ENCODE peak calls at places on chromosome 5, in five cellular contexts. X is tibial nerve, Q is neural progenitor cell, Z is lower leg skin, A is brain microvascular endothelial cell. S is an unnamed sample.

GRCh38 chr5:134975843-134976242 is 8.1 kb downstream of the CATSPER3 start:
- DNase-seq in Z (no peak), X (no peak), A (no peak), Q (no peak), S (no peak)

GRCh38 chr5:71658916-71659661 is 60.0 kb upstream of the CARTPT start:
- DNase-seq in Q (no peak), A (no peak), X (no peak), Z (no peak), S (no peak)

GRCh38 chr5:135356522-135357318 is 42.3 kb downstream of the MACROH2A1 start:
- DNase-seq in Q (no peak), X (peak; percentile 75), A (peak; percentile 76), Z (peak; percentile 90), S (peak; percentile 78)

GRCh38 chr5:88236866-88237642 is 31.6 kb downstream of the TMEM161B start:
- DNase-seq in X (no peak), Q (no peak), Z (no peak), A (peak; percentile 7), S (peak; percentile 16)

GRCh38 chr5:107786424-107786823 is 115.7 kb upstream of the EFNA5 start:
- DNase-seq in Q (no peak), A (no peak), X (no peak), Z (no peak), S (no peak)

GRCh38 chr5:179422840-179423523 is 77.7 kb upstream of the ADAMTS2 start:
- DNase-seq in Z (peak; percentile 77), A (no peak), X (no peak), Q (no peak), S (no peak)

GRCh38 chr5:133952729-133953567 is 15.5 kb downstream of the C5orf15 start:
- DNase-seq in A (peak; percentile 95), X (peak; percentile 69), Q (no peak), Z (no peak), S (peak; percentile 98)

GRCh38 chr5:7018144-7018543 is 304.9 kb downstream of the TENT4A start:
- DNase-seq in Z (no peak), Q (no peak), X (no peak), A (no peak), S (no peak)

GRCh38 chr5:112973036-112973435 is 3.6 kb upstream of the DCP2 start:
- DNase-seq in Z (no peak), A (no peak), X (no peak), Q (no peak), S (no peak)

GRCh38 chr5:130687085-130687733 is 477.8 kb downstream of the HINT1 start:
- DNase-seq in X (no peak), A (no peak), Q (no peak), Z (no peak), S (no peak)

GRCh38 chr5:10474521-10475075 is 32.9 kb downstream of the ROPN1L start:
- DNase-seq in A (no peak), Z (no peak), X (no peak), Q (no peak), S (peak; percentile 94)

GRCh38 chr5:159449925-159450324 is 119.6 kb upstream of the IL12B start:
- DNase-seq in Z (peak; percentile 61), Q (no peak), A (no peak), X (no peak), S (peak; percentile 18)

GRCh38 chr5:136123236-136123768 is 9.3 kb upstream of the SMAD5 start:
- DNase-seq in X (no peak), A (no peak), Q (no peak), Z (no peak), S (no peak)

GRCh38 chr5:154737667-154738320 is 17.4 kb upstream of the LARP1 start:
- DNase-seq in Q (peak; percentile 48), X (no peak), A (no peak), Z (no peak), S (peak; percentile 50)

GRCh38 chr5:116382025-116382873 is 192.4 kb downstream of the SEMA6A start:
- DNase-seq in X (no peak), A (no peak), Q (peak; percentile 22), Z (no peak), S (no peak)

GRCh38 chr5:139141410-139141809 is 56.8 kb downstream of the SIL1 start:
- DNase-seq in Z (no peak), A (no peak), X (no peak), Q (no peak), S (no peak)

GRCh38 chr5:41955432-41956024 is 30.4 kb downstream of the FBXO4 start:
- DNase-seq in X (no peak), Z (no peak), Q (no peak), A (no peak), S (no peak)

GRCh38 chr5:163565931-163566608 is 60.7 kb downstream of the MAT2B start:
- DNase-seq in X (no peak), A (peak; percentile 1), Z (no peak), Q (peak; percentile 65), S (peak; percentile 30)

GRCh38 chr5:139473565-139473964 is 2.8 kb downstream of the SMIM33 start:
- DNase-seq in Q (no peak), A (no peak), Z (no peak), X (no peak), S (peak; percentile 32)

GRCh38 chr5:1411099-1411498 is 34.1 kb downstream of the SLC6A3 start:
- DNase-seq in X (no peak), Q (no peak), A (no peak), Z (no peak), S (no peak)

GRCh38 chr5:14406554-14406849 is 175.1 kb upstream of the OTULINL start:
- DNase-seq in X (no peak), A (peak; percentile 94), Z (no peak), Q (no peak), S (peak; percentile 91)

GRCh38 chr5:76831108-76831447 is 12.2 kb downstream of the F2RL1 start:
- DNase-seq in A (peak; percentile 82), Z (peak; percentile 17), X (no peak), Q (peak; percentile 46), S (peak; percentile 88)

GRCh38 chr5:141651728-141652105 is 499 bp upstream of the FCHSD1 start:
- DNase-seq in Q (no peak), A (no peak), Z (no peak), X (no peak), S (no peak)

GRCh38 chr5:6480133-6481051 is 31.7 kb downstream of the UBE2QL1 start:
- DNase-seq in X (no peak), A (no peak), Z (no peak), Q (peak; percentile 15), S (no peak)

GRCh38 chr5:127872494-127872893 is 169.3 kb downstream of the CCDC192 start:
- DNase-seq in A (no peak), X (no peak), Z (no peak), Q (no peak), S (peak; percentile 69)

GRCh38 chr5:150015415-150015814 is 14.9 kb downstream of the HMGXB3 start:
- DNase-seq in Q (no peak), X (no peak), Z (no peak), A (no peak), S (no peak)

GRCh38 chr5:111243353-111243752 is 19.2 kb downstream of the CAMK4 start:
- DNase-seq in A (no peak), X (no peak), Q (no peak), Z (no peak), S (no peak)

GRCh38 chr5:111246459-111246858 is 22.3 kb downstream of the CAMK4 start:
- DNase-seq in Z (no peak), Q (no peak), X (no peak), A (no peak), S (no peak)

GRCh38 chr5:111242606-111243005 is 18.4 kb downstream of the CAMK4 start:
- DNase-seq in Q (no peak), A (no peak), X (no peak), Z (no peak), S (no peak)

GRCh38 chr5:111248571-111248970 is 24.4 kb downstream of the CAMK4 start:
- DNase-seq in Z (no peak), A (no peak), X (no peak), Q (no peak), S (no peak)

GRCh38 chr5:111245654-111246053 is 21.5 kb downstream of the CAMK4 start:
- DNase-seq in X (no peak), Z (no peak), Q (no peak), A (no peak), S (no peak)
- H3K4me3 ChIP-seq in X (no peak overlapping the region), Z (no peak overlapping the region), Q (no peak overlapping the region), A (no peak overlapping the region), S (no peak overlapping the region)

DNA sequence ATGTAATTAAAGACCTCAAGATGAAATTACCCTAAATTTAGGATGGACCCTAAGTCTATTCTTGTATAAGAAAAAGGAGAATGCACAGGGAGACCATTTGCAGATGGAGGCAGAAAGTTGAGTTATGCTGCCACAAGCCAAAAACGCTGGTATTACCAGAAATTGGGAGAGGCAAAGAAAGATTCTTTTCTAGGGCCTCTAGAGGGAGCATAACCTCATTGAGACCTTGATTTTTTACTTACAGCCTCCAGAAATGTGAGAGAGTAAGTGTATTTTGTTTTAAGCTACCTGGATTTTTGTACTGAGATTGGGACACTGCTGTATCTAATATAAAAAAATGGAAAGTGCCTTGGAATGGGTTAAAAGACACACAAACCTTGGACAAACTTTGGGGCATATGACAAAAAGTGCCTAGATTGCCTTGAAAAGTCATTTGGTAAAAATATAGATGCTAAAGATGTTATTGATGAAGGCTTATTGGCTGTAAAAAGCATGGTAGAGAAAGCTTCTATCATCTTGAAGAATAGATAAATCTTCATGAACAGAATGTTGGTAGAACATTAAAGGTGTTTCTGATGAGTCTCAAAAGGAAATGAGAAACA is 174.7 kb upstream of the PRDM9 start:
- DNase-seq in X (no peak), Q (peak; percentile 48), Z (no peak), A (no peak), S (no peak)
- TF ChIP-seq CTCF in X (no peak), Q (peak; percentile 64), Z (no peak), A (peak; percentile 33), S (no peak)

GRCh38 chr5:132488590-132488989 is 2.0 kb downstream of the IRF1 start:
- DNase-seq in A (no peak), Z (no peak), X (no peak), Q (no peak), S (no peak)
- H3K4me3 ChIP-seq in A (peak overlapping the region; percentile 85), Z (no peak overlapping the region), X (no peak overlapping the region), Q (no peak overlapping the region), S (peak overlapping the region; percentile 77)

GRCh38 chr5:73314395-73315195 is 134.0 kb downstream of the FOXD1 start:
- DNase-seq in Z (no peak), Q (no peak), A (no peak), X (no peak), S (no peak)

GRCh38 chr5:73311291-73312110 is 137.1 kb downstream of the FOXD1 start:
- DNase-seq in A (peak; percentile 90), Q (peak; percentile 61), X (no peak), Z (no peak), S (peak; percentile 82)

GRCh38 chr5:73307645-73308346 is 134.8 kb downstream of the TMEM174 start:
- DNase-seq in Z (no peak), A (no peak), Q (no peak), X (no peak), S (no peak)

GRCh38 chr5:73312872-73313510 is 135.6 kb downstream of the FOXD1 start:
- DNase-seq in Q (no peak), A (no peak), X (no peak), Z (no peak), S (no peak)

DNA sequence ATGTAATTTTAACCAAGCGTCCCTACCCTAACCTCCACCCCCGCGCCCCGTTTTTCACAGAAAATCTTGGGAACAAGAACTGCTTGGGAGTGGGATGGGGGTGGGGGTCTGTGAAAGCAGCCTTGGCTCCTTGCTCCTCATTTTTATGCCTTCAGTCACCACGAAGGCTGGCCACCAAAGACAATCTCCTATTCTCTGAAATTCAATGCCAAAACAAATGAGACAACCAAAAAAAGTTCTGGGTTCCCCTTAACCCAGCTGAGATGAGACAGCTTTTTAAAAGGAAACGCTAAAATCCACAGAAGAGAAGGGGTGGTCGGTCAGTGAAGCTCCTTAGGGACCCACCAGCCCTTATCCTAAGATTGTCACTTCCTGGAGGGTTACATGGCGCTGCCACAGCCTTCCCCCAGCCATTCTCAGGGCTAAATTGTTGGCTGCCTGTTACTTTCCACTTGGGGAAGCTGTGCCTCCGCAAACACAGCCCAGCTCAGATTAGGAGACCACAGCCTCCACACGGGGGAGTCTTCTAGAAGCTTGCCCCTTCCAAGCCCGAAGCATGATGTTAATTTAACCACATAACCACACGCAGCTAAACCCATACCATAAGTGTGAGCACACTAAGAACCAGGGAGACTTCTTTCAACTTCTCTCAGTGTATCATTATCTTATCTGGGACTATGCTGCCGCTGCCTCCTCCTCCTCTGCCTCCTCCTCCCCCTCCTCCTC is 136.3 kb downstream of the FOXD1 start:
- DNase-seq in Z (no peak), X (peak; percentile 53), A (peak; percentile 98), Q (peak; percentile 50), S (peak; percentile 89)
- TF ChIP-seq CTCF in Z (no peak), X (no peak), A (peak; percentile 86), Q (no peak), S (peak; percentile 63)

S was measured in fibroblast of the aortic adventitia.